ENCODE peak calls at places on chromosomes 16 and 17, in ten cellular contexts. One of them, this sample, is unnamed.

GRCh38 chr16:75038036-75038959 is 39.5 kb downstream of the ZNRF1 start:
- DNase-seq in body of pancreas: no peak
- DNase-seq in WERI-Rb-1: no peak
- DNase-seq in left lung: no peak
- DNase-seq in BE2C: no peak
- DNase-seq in spleen: no peak
- DNase-seq in AG09309: no peak
- DNase-seq in dorsolateral prefrontal cortex: no peak
- DNase-seq in HL-60: peak; percentile 50
- DNase-seq in psoas muscle: no peak
- DNase-seq in this sample: no peak

GRCh38 chr17:4247981-4248388 is 15.8 kb downstream of the ANKFY1 start:
- DNase-seq in body of pancreas: peak; percentile 65
- DNase-seq in WERI-Rb-1: no peak
- DNase-seq in left lung: peak; percentile 54
- DNase-seq in BE2C: no peak
- DNase-seq in spleen: no peak
- DNase-seq in AG09309: no peak
- DNase-seq in dorsolateral prefrontal cortex: no peak
- DNase-seq in HL-60: no peak
- DNase-seq in psoas muscle: no peak
- DNase-seq in this sample: no peak

GRCh38 chr17:12794919-12795517 is 5.7 kb downstream of the ARHGAP44 start:
- DNase-seq in body of pancreas: no peak
- DNase-seq in WERI-Rb-1: no peak
- DNase-seq in left lung: no peak
- DNase-seq in BE2C: no peak
- DNase-seq in spleen: no peak
- DNase-seq in AG09309: no peak
- DNase-seq in dorsolateral prefrontal cortex: no peak
- DNase-seq in HL-60: no peak
- DNase-seq in psoas muscle: no peak
- DNase-seq in this sample: no peak

GRCh38 chr17:948284-948852 is 31.2 kb downstream of the NXN start:
- DNase-seq in body of pancreas: no peak
- DNase-seq in WERI-Rb-1: no peak
- DNase-seq in left lung: no peak
- DNase-seq in BE2C: no peak
- DNase-seq in spleen: no peak
- DNase-seq in AG09309: no peak
- DNase-seq in dorsolateral prefrontal cortex: no peak
- DNase-seq in HL-60: no peak
- DNase-seq in psoas muscle: no peak
- DNase-seq in this sample: no peak

GRCh38 chr17:17890773-17891759 is 54.3 kb upstream of the SREBF1 start:
- DNase-seq in body of pancreas: peak; percentile 64
- DNase-seq in WERI-Rb-1: peak; percentile 82
- DNase-seq in left lung: peak; percentile 64
- DNase-seq in BE2C: peak; percentile 45
- DNase-seq in spleen: peak; percentile 81
- DNase-seq in AG09309: peak; percentile 42
- DNase-seq in dorsolateral prefrontal cortex: no peak
- DNase-seq in HL-60: peak; percentile 18
- DNase-seq in psoas muscle: peak; percentile 34
- DNase-seq in this sample: no peak

GRCh38 chr17:68777243-68777855 is 176.2 kb upstream of the FAM20A start:
- DNase-seq in body of pancreas: peak; percentile 64
- DNase-seq in WERI-Rb-1: peak; percentile 56
- DNase-seq in left lung: no peak
- DNase-seq in BE2C: peak; percentile 40
- DNase-seq in spleen: no peak
- DNase-seq in AG09309: no peak
- DNase-seq in dorsolateral prefrontal cortex: no peak
- DNase-seq in HL-60: peak; percentile 45
- DNase-seq in psoas muscle: peak; percentile 53
- DNase-seq in this sample: no peak

GRCh38 chr17:36877001-36877400 is 60.3 kb upstream of the LHX1 start:
- DNase-seq in body of pancreas: no peak
- DNase-seq in WERI-Rb-1: no peak
- DNase-seq in left lung: no peak
- DNase-seq in BE2C: no peak
- DNase-seq in spleen: peak; percentile 14
- DNase-seq in AG09309: no peak
- DNase-seq in dorsolateral prefrontal cortex: no peak
- DNase-seq in HL-60: no peak
- DNase-seq in psoas muscle: no peak
- DNase-seq in this sample: no peak

GRCh38 chr17:39167492-39167891 is 1.5 kb upstream of the ARL5C start:
- DNase-seq in body of pancreas: peak; percentile 28
- DNase-seq in WERI-Rb-1: peak; percentile 89
- DNase-seq in left lung: no peak
- DNase-seq in BE2C: no peak
- DNase-seq in spleen: no peak
- DNase-seq in AG09309: no peak
- DNase-seq in dorsolateral prefrontal cortex: no peak
- DNase-seq in HL-60: peak; percentile 89
- DNase-seq in psoas muscle: no peak
- DNase-seq in this sample: no peak

GRCh38 chr17:56694825-56695224 is 101.3 kb downstream of the NOG start:
- DNase-seq in body of pancreas: no peak
- DNase-seq in WERI-Rb-1: no peak
- DNase-seq in left lung: no peak
- DNase-seq in BE2C: no peak
- DNase-seq in spleen: no peak
- DNase-seq in AG09309: no peak
- DNase-seq in dorsolateral prefrontal cortex: no peak
- DNase-seq in HL-60: no peak
- DNase-seq in psoas muscle: no peak
- DNase-seq in this sample: no peak

GRCh38 chr17:56688151-56688550 is 94.7 kb downstream of the NOG start:
- DNase-seq in body of pancreas: no peak
- DNase-seq in WERI-Rb-1: no peak
- DNase-seq in left lung: no peak
- DNase-seq in BE2C: no peak
- DNase-seq in spleen: no peak
- DNase-seq in AG09309: no peak
- DNase-seq in dorsolateral prefrontal cortex: no peak
- DNase-seq in HL-60: peak; percentile 27
- DNase-seq in psoas muscle: no peak
- DNase-seq in this sample: no peak

DNA sequence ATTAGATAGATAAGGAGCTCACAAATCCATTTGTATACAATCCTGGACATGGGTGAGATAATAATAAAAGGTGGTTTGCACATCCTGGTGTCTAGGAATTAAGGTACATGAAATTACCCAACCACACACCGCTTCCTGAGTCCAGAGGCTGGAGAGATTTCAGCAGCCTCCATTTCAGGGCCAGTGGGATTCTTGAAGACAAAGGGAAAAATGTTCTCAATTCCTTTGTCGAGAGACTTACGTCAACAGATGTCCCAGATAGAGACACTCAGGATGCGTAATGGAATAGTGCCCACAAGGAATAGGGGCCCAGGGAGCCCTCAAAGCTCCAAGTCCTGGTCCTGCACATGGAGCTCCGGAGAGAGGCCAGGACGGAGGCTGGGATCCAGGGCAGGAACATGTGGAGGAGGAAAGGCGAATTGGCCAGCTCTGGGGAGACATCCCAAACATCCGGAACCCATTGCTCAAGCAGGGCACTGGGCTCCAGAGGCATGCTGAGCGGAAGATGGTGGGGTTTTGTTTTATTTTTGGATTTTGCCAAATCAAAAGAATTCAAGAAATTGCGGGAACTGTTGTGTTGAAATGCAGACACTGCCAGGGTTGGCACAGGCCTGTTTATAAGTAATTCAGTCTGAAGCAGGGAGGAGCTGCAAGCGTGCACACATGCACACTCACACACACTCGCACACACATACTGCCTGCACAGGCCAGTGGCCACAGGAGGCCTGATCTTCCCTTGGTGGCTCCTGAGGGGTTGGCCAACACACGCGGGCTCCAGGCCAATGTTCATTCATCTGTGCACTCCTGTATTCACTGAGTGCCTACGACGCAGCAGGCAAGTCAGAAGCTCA is 97.2 kb downstream of the NOG start:
- DNase-seq in body of pancreas: no peak
- DNase-seq in WERI-Rb-1: no peak
- DNase-seq in left lung: no peak
- DNase-seq in BE2C: no peak
- DNase-seq in spleen: no peak
- DNase-seq in AG09309: no peak
- DNase-seq in dorsolateral prefrontal cortex: no peak
- DNase-seq in HL-60: no peak
- DNase-seq in psoas muscle: no peak
- DNase-seq in this sample: no peak
- TF ChIP-seq CTCF in body of pancreas: no peak
- TF ChIP-seq CTCF in WERI-Rb-1: no peak
- TF ChIP-seq CTCF in left lung: no peak
- TF ChIP-seq CTCF in BE2C: no peak
- TF ChIP-seq CTCF in spleen: no peak
- TF ChIP-seq CTCF in AG09309: no peak
- TF ChIP-seq CTCF in dorsolateral prefrontal cortex: no peak
- TF ChIP-seq CTCF in HL-60: no peak
- TF ChIP-seq CTCF in psoas muscle: no peak
- TF ChIP-seq CTCF in this sample: no peak

DNA sequence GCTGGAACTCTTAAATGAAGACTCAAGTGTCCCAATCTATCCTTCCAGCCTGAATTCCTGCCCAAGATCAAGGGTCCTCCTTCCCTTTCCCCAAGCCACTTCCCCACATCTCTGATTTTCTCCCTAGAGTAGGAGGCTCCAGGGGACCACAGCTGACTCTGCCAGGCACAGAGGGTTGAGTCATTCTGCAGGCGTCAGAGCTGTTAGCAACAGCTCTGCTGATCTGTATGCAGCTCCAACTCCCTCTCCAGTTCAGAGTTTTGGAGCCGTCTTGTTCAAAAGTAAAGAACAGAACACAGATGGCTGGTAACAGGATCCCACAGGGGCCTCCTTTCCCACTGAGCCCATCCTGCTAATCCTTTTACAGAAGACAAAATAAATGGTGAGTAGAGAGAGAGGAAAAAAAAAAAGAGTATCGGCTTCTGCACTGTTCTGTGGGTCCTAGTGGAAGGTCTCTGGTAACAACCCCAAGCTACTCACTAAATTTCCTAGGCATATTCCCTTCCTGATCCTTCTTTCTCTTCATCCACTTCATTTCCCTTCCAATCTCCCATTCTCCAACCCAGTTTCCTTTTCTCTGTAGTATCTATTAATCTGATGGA is 13.4 kb upstream of the TAOK1 start:
- DNase-seq in body of pancreas: no peak
- DNase-seq in WERI-Rb-1: peak; percentile 77
- DNase-seq in left lung: peak; percentile 44
- DNase-seq in BE2C: peak; percentile 24
- DNase-seq in spleen: no peak
- DNase-seq in AG09309: peak; percentile 41
- DNase-seq in dorsolateral prefrontal cortex: peak; percentile 90
- DNase-seq in HL-60: no peak
- DNase-seq in psoas muscle: no peak
- DNase-seq in this sample: no peak
- H3K4me3 ChIP-seq in body of pancreas: no peak overlapping the region
- H3K4me3 ChIP-seq in WERI-Rb-1: peak overlapping the region; percentile 27
- H3K4me3 ChIP-seq in left lung: no peak overlapping the region
- H3K4me3 ChIP-seq in BE2C: no peak overlapping the region
- H3K4me3 ChIP-seq in spleen: no peak overlapping the region
- H3K4me3 ChIP-seq in AG09309: no peak overlapping the region
- H3K4me3 ChIP-seq in dorsolateral prefrontal cortex: no peak overlapping the region
- H3K4me3 ChIP-seq in HL-60: no peak overlapping the region
- H3K4me3 ChIP-seq in psoas muscle: no peak overlapping the region
- H3K4me3 ChIP-seq in this sample: no peak overlapping the region

GRCh38 chr17:33520404-33521032 is 227.4 kb upstream of the ASIC2 start:
- DNase-seq in body of pancreas: peak; percentile 58
- DNase-seq in WERI-Rb-1: peak; percentile 82
- DNase-seq in left lung: no peak
- DNase-seq in BE2C: peak; percentile 74
- DNase-seq in spleen: no peak
- DNase-seq in AG09309: no peak
- DNase-seq in dorsolateral prefrontal cortex: no peak
- DNase-seq in HL-60: peak; percentile 36
- DNase-seq in psoas muscle: peak; percentile 18
- DNase-seq in this sample: no peak

GRCh38 chr17:33519692-33520091 is 226.6 kb upstream of the ASIC2 start:
- DNase-seq in body of pancreas: no peak
- DNase-seq in WERI-Rb-1: peak; percentile 33
- DNase-seq in left lung: no peak
- DNase-seq in BE2C: no peak
- DNase-seq in spleen: no peak
- DNase-seq in AG09309: no peak
- DNase-seq in dorsolateral prefrontal cortex: no peak
- DNase-seq in HL-60: no peak
- DNase-seq in psoas muscle: no peak
- DNase-seq in this sample: no peak

GRCh38 chr17:33523577-33523981 is 230.5 kb upstream of the ASIC2 start:
- DNase-seq in body of pancreas: peak; percentile 6
- DNase-seq in WERI-Rb-1: no peak
- DNase-seq in left lung: no peak
- DNase-seq in BE2C: no peak
- DNase-seq in spleen: no peak
- DNase-seq in AG09309: no peak
- DNase-seq in dorsolateral prefrontal cortex: peak; percentile 72
- DNase-seq in HL-60: peak; percentile 29
- DNase-seq in psoas muscle: peak; percentile 20
- DNase-seq in this sample: no peak

GRCh38 chr17:33522623-33523022 is 229.5 kb upstream of the ASIC2 start:
- DNase-seq in body of pancreas: no peak
- DNase-seq in WERI-Rb-1: peak; percentile 48
- DNase-seq in left lung: no peak
- DNase-seq in BE2C: no peak
- DNase-seq in spleen: no peak
- DNase-seq in AG09309: no peak
- DNase-seq in dorsolateral prefrontal cortex: no peak
- DNase-seq in HL-60: no peak
- DNase-seq in psoas muscle: no peak
- DNase-seq in this sample: no peak

GRCh38 chr17:33521784-33522183 is 228.7 kb upstream of the ASIC2 start:
- DNase-seq in body of pancreas: peak; percentile 10
- DNase-seq in WERI-Rb-1: peak; percentile 71
- DNase-seq in left lung: no peak
- DNase-seq in BE2C: peak; percentile 66
- DNase-seq in spleen: no peak
- DNase-seq in AG09309: no peak
- DNase-seq in dorsolateral prefrontal cortex: no peak
- DNase-seq in HL-60: no peak
- DNase-seq in psoas muscle: no peak
- DNase-seq in this sample: no peak
- TF ChIP-seq CTCF in body of pancreas: no peak
- TF ChIP-seq CTCF in WERI-Rb-1: peak; percentile 96
- TF ChIP-seq CTCF in left lung: no peak
- TF ChIP-seq CTCF in BE2C: peak; percentile 62
- TF ChIP-seq CTCF in spleen: peak; percentile 25
- TF ChIP-seq CTCF in AG09309: no peak
- TF ChIP-seq CTCF in dorsolateral prefrontal cortex: no peak
- TF ChIP-seq CTCF in HL-60: no peak
- TF ChIP-seq CTCF in psoas muscle: no peak
- TF ChIP-seq CTCF in this sample: peak; percentile 33

GRCh38 chr17:82157046-82158035 is 55.3 kb downstream of the CCDC57 start:
- DNase-seq in body of pancreas: no peak
- DNase-seq in WERI-Rb-1: no peak
- DNase-seq in left lung: no peak
- DNase-seq in BE2C: no peak
- DNase-seq in spleen: peak; percentile 41
- DNase-seq in AG09309: no peak
- DNase-seq in dorsolateral prefrontal cortex: no peak
- DNase-seq in HL-60: no peak
- DNase-seq in psoas muscle: no peak
- DNase-seq in this sample: no peak

GRCh38 chr17:82154881-82155331 is 56.9 kb upstream of the FASN start:
- DNase-seq in body of pancreas: no peak
- DNase-seq in WERI-Rb-1: no peak
- DNase-seq in left lung: no peak
- DNase-seq in BE2C: no peak
- DNase-seq in spleen: peak; percentile 56
- DNase-seq in AG09309: no peak
- DNase-seq in dorsolateral prefrontal cortex: no peak
- DNase-seq in HL-60: no peak
- DNase-seq in psoas muscle: no peak
- DNase-seq in this sample: no peak

GRCh38 chr17:82158825-82159224 is 53.8 kb downstream of the CCDC57 start:
- DNase-seq in body of pancreas: no peak
- DNase-seq in WERI-Rb-1: no peak
- DNase-seq in left lung: no peak
- DNase-seq in BE2C: no peak
- DNase-seq in spleen: no peak
- DNase-seq in AG09309: no peak
- DNase-seq in dorsolateral prefrontal cortex: no peak
- DNase-seq in HL-60: no peak
- DNase-seq in psoas muscle: no peak
- DNase-seq in this sample: no peak

GRCh38 chr17:82155606-82156005 is 57.0 kb downstream of the CCDC57 start:
- DNase-seq in body of pancreas: no peak
- DNase-seq in WERI-Rb-1: no peak
- DNase-seq in left lung: no peak
- DNase-seq in BE2C: no peak
- DNase-seq in spleen: peak; percentile 64
- DNase-seq in AG09309: no peak
- DNase-seq in dorsolateral prefrontal cortex: no peak
- DNase-seq in HL-60: no peak
- DNase-seq in psoas muscle: no peak
- DNase-seq in this sample: no peak

DNA sequence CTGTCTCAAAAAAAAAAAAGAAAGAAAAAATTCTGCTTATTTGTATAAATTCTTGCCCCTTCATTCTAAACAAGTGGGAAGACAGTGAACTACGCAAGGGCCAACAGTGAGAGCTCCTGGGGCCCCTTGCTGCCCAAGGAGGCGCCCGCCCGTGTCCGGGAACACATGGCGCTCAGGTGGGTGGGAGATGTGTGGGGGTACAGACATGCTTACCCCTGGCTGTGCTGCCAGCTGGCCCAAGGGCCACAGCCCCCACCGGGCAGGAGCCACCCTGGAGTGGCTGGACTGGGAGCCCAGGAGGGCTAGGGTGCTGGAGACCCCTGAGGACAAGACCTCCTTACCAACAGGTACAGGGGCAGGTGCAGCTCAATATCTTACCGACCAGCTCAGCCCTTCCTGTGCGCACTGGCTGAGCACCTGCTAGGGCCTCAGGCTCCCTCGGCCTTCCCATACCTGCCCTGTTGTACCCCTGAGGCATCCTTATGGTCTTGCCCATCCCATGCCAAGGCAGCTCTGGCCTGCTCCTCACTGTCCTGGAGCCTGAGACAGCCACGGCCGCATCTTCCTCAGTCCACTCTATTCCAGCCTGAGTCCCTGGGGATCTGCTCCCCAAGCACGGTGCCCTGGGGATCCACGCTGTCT is 56.2 kb downstream of the CCDC57 start:
- DNase-seq in body of pancreas: no peak
- DNase-seq in WERI-Rb-1: no peak
- DNase-seq in left lung: no peak
- DNase-seq in BE2C: no peak
- DNase-seq in spleen: peak; percentile 43
- DNase-seq in AG09309: no peak
- DNase-seq in dorsolateral prefrontal cortex: no peak
- DNase-seq in HL-60: no peak
- DNase-seq in psoas muscle: no peak
- DNase-seq in this sample: no peak
- H3K4me3 ChIP-seq in body of pancreas: no peak overlapping the region
- H3K4me3 ChIP-seq in WERI-Rb-1: no peak overlapping the region
- H3K4me3 ChIP-seq in left lung: no peak overlapping the region
- H3K4me3 ChIP-seq in BE2C: no peak overlapping the region
- H3K4me3 ChIP-seq in spleen: no peak overlapping the region
- H3K4me3 ChIP-seq in AG09309: no peak overlapping the region
- H3K4me3 ChIP-seq in dorsolateral prefrontal cortex: no peak overlapping the region
- H3K4me3 ChIP-seq in HL-60: no peak overlapping the region
- H3K4me3 ChIP-seq in psoas muscle: no peak overlapping the region
- H3K4me3 ChIP-seq in this sample: no peak overlapping the region

This sample was measured in GM12864.